ENCODE peak calls at places on chromosomes 16 and 17, in nine cellular contexts. Q, F, V, X, G, H, O, U and M are unnamed samples.

GRCh38 chr17:2053380-2054261 is 1.3 kb upstream of the HIC1 start:
- DNase-seq in Q (no peak), F (no peak), V (peak), X (peak), G (peak), H (peak), O (peak), U (no peak), M (peak)

GRCh38 chr17:80080081-80080480 is 21.3 kb upstream of the GAA start:
- DNase-seq in Q (peak), F (no peak), V (no peak), X (no peak), G (no peak), H (no peak), O (no peak), U (no peak), M (no peak)

GRCh38 chr17:46192211-46192483 is 1.1 kb downstream of the KANSL1 start:
- DNase-seq in Q (no peak), F (no peak), V (no peak), X (no peak), G (no peak), H (no peak), O (no peak), U (no peak), M (no peak)

GRCh38 chr16:50520451-50521245 is 27.5 kb upstream of the NKD1 start:
- DNase-seq in Q (no peak), F (no peak), V (no peak), X (no peak), G (peak), H (no peak), O (no peak), U (no peak), M (no peak)

GRCh38 chr17:76654408-76654807 is 10.9 kb upstream of the ST6GALNAC1 start:
- DNase-seq in Q (no peak), F (no peak), V (no peak), X (no peak), G (no peak), H (no peak), O (no peak), U (no peak), M (no peak)

GRCh38 chr17:48583708-48584582 is 5.8 kb upstream of the HOXB4 start:
- DNase-seq in Q (no peak), F (no peak), V (no peak), X (no peak), G (no peak), H (no peak), O (no peak), U (no peak), M (no peak)

GRCh38 chr17:31754239-31754945 is 104.7 kb downstream of the COPRS start:
- DNase-seq in Q (peak), F (no peak), V (no peak), X (no peak), G (no peak), H (no peak), O (peak), U (no peak), M (no peak)

GRCh38 chr16:64311241-64311640 is 810.6 kb downstream of the CDH11 start:
- DNase-seq in Q (no peak), F (no peak), V (no peak), X (no peak), G (no peak), H (no peak), O (no peak), U (no peak), M (no peak)

GRCh38 chr17:7023576-7024401 is 939 bp downstream of the BCL6B start:
- DNase-seq in Q (peak), F (no peak), V (peak), X (peak), G (peak), H (peak), O (peak), U (peak), M (peak)

DNA sequence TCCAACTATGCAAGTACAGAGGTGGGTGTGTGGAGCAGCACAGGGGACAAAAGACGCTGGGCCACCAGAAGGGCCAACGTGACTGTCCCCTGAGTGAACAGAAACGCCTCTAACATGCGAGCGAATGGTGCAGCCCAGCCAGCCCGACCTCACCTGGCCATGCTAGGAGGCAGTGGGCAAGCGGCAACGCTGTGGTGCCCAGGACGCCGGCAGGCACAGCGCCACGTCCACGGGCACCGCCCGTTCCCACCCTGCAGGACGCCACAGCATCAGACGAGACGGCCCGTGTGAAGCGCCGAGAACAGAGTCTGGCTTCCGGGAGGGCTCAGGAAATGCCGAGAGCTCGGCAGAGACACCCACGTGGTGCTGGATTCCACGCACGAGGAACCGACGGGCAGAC is 2.2 kb downstream of the CEP295NL start:
- DNase-seq in Q (no peak), F (no peak), V (no peak), X (no peak), G (no peak), H (no peak), O (no peak), U (no peak), M (no peak)
- H3K27ac ChIP-seq in Q (no peak), F (no peak), V (no peak), X (no peak), G (no peak), H (no peak), O (no peak), U (no peak), M (no peak)

DNA sequence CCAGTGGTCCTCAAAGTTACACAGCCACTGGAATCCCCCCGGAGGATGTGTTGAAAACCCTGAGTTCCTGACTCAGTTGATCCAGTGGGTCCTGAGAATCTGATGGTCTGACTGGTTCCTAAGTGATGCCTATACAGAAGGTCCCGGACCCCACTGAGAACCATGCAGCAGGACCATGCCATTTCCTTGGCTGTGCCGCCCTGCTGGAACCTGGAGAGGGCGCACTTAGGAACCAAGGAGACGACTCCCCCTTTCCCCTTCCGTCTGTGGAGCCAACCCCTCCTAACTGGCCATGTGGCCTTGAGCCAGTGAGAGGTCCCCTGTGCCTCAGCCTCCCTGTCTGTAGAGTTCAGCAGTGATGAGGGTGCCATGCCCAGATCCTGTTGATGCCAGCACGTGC is 22.0 kb downstream of the C16orf74 start:
- DNase-seq in Q (no peak), F (no peak), V (no peak), X (no peak), G (no peak), H (peak), O (no peak), U (no peak), M (no peak)
- TF ChIP-seq CTCF in Q (peak), F (no peak), V (no peak), X (no peak), G (no peak), H (peak), O (peak), U (no peak), M (no peak)

GRCh38 chr16:4298761-4299522 is 16.9 kb upstream of the GLIS2 start:
- DNase-seq in Q (peak), F (no peak), V (peak), X (no peak), G (peak), H (peak), O (peak), U (no peak), M (peak)
- H3K4me3 ChIP-seq in Q (no peak), F (peak), V (no peak), X (no peak), G (no peak), H (no peak), O (peak), U (peak), M (no peak)

DNA sequence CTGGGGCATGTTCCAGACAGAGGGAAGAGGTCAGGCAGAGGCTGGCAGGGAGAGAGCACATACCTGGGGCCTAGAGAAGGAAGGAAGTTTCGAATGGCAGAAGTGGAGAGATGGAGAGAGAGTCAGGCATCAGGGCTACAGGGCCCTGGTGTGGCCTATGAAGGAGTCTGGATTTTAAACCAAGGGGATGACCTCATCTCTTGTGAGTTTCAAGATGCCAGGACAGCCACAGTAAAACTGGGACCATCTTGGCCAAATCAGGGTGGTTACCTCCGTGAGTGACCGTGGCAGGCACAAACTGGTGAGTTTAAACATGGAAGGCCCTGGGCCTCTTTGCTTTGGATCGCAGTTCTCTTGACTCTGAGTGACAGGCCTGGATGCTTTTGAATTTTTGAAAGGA is 7.6 kb upstream of the ATP2C2 start:
- DNase-seq in Q (no peak), F (no peak), V (no peak), X (no peak), G (no peak), H (no peak), O (no peak), U (no peak), M (no peak)
- H3K27ac ChIP-seq in Q (no peak), F (no peak), V (no peak), X (no peak), G (no peak), H (no peak), O (no peak), U (no peak), M (no peak)

DNA sequence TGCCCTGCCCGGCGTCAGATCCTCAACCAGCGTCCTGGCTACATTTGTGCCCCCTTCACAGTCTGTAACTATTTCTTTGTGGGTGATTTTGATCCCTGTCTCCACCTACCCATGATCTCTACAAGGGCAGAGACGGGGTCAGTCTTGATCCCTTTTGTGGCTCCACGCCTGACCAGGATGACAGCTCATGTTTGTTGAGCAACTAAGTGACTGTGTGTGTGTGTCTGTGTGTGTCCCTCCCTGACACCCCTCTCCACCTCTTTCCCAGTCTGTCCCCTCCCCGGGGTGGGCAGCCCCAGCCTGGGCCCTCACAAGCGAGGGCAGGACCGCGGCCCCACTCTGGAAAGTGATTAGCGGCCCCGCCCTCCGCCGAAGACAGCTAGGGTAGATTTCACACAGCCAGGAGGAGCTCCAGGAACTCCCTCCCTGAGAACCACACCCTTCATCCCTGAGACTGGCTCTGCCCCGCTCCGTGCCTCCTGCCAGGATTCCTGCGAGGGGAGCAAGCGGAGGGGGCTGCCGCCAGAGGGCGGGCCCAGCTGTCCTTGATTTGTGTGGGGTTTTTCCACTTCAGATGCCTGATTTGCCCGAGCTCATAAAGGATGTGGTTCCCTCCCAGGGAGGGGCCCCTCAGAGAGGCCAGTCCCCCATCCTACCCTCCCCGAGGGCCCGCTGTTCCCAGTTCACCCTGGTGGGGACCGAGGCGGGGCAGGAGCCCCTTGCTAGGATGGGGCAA is 5.3 kb upstream of the HS3ST6 start:
- DNase-seq in Q (no peak), F (no peak), V (no peak), X (no peak), G (no peak), H (peak), O (no peak), U (no peak), M (no peak)
- TF ChIP-seq CTCF in Q (peak), F (no peak), V (peak), X (no peak), G (no peak), H (peak), O (no peak), U (no peak), M (no peak)